ENCODE peak calls at places on chromosome 2, in ten cellular contexts. E is cardiac septum; Y is Peyer's patch; N is OCI-M1; W is SW 1271; K is NCI-H460; L is activated naive CD8-positive, alpha-beta T cell treated with anti-CD3 and anti-CD28 coated beads, Interleukin-2, amount 10 ng/mL, durations not matched to agents 7 days and 5 days; Z is stimulated activated CD8-positive, alpha-beta memory T cell treated with anti-CD3 and anti-CD28 coated beads, Interleukin-2, amount 100 ng/mL, for 48 hours; S is GM23248; C is NCI-H1417. O is an unnamed sample.

GRCh38 chr2:74080346-74080745 is 67.4 kb downstream of the BOLA3 start:
- DNase-seq in E (no peak), Y (no peak), N (no peak), W (no peak), K (no peak), L (no peak), Z (no peak), S (no peak), C (no peak), O (no peak)

GRCh38 chr2:235496239-235496621 is 2.4 kb downstream of the AGAP1 start:
- DNase-seq in E (peak; percentile 70), Y (no peak), N (no peak), W (no peak), K (no peak), L (no peak), Z (no peak), S (peak; percentile 71), C (no peak), O (no peak)

GRCh38 chr2:163734911-163735691 is 707 bp downstream of the FIGN start:
- DNase-seq in E (no peak), Y (no peak), N (no peak), W (no peak), K (no peak), L (no peak), Z (no peak), S (peak; percentile 55), C (peak; percentile 4), O (no peak)

GRCh38 chr2:134917958-134918517 is 584 bp upstream of the CCNT2 start:
- DNase-seq in E (peak; percentile 94), Y (no peak), N (peak; percentile 99), W (peak; percentile 96), K (no peak), L (peak; percentile 86), Z (peak; percentile 86), S (peak; percentile 96), C (peak; percentile 87), O (peak; percentile 93)

GRCh38 chr2:102021776-102022175 is 30.0 kb downstream of the IL1R2 start:
- DNase-seq in E (no peak), Y (no peak), N (no peak), W (no peak), K (no peak), L (no peak), Z (no peak), S (peak; percentile 71), C (no peak), O (no peak)

GRCh38 chr2:10864888-10865551 is 46.7 kb upstream of the KCNF1 start:
- DNase-seq in E (peak; percentile 50), Y (no peak), N (no peak), W (no peak), K (no peak), L (no peak), Z (no peak), S (no peak), C (peak; percentile 70), O (peak; percentile 38)

GRCh38 chr2:63048367-63049171 is 2.1 kb upstream of the OTX1 start:
- DNase-seq in E (no peak), Y (peak; percentile 57), N (no peak), W (no peak), K (no peak), L (peak; percentile 50), Z (no peak), S (no peak), C (no peak), O (peak; percentile 12)

GRCh38 chr2:223586261-223586660 is 15.9 kb downstream of the SCG2 start:
- DNase-seq in E (no peak), Y (no peak), N (no peak), W (no peak), K (no peak), L (no peak), Z (no peak), S (peak; percentile 89), C (peak; percentile 59), O (no peak)

GRCh38 chr2:151999058-151999457 is 99.8 kb downstream of the CACNB4 start:
- DNase-seq in E (no peak), Y (no peak), N (peak; percentile 70), W (no peak), K (peak; percentile 48), L (peak; percentile 43), Z (peak; percentile 28), S (peak; percentile 68), C (peak; percentile 30), O (peak; percentile 57)

GRCh38 chr2:20638646-20639430 is 12.1 kb downstream of the HS1BP3 start:
- DNase-seq in E (no peak), Y (no peak), N (no peak), W (no peak), K (no peak), L (no peak), Z (no peak), S (no peak), C (no peak), O (no peak)

O was measured in activated CD4-positive, alpha-beta memory T cell treated with anti-CD3 and anti-CD28 coated beads for 36 hours.